ENCODE peak calls at places on chromosomes 16 and 17, in four cellular contexts. U, I, F and N are unnamed samples.

GRCh38 chr16:56869513-56870270 is 4.7 kb downstream of the SLC12A3 start:
- DNase-seq in U (no peak), I (no peak), F (no peak), N (no peak)

GRCh38 chr16:59214455-59214854 is 480.3 kb upstream of the GOT2 start:
- DNase-seq in U (no peak), I (no peak), F (no peak), N (no peak)

GRCh38 chr17:11991461-11991860 is 5.8 kb downstream of the ZNF18 start:
- DNase-seq in U (no peak), I (no peak), F (no peak), N (no peak)

GRCh38 chr17:16981928-16982327 is 10.0 kb upstream of the TNFRSF13B start:
- DNase-seq in U (no peak), I (peak), F (no peak), N (no peak)

GRCh38 chr17:933168-934083 is 46.1 kb downstream of the NXN start:
- DNase-seq in U (peak), I (no peak), F (no peak), N (no peak)

GRCh38 chr16:79651363-79651762 is 50.8 kb upstream of the MAF start:
- DNase-seq in U (no peak), I (peak), F (no peak), N (no peak)

GRCh38 chr16:30149250-30149885 is 26.3 kb upstream of the MAPK3 start:
- DNase-seq in U (no peak), I (no peak), F (no peak), N (no peak)

GRCh38 chr16:17416461-17417221 is 54.1 kb downstream of the XYLT1 start:
- DNase-seq in U (no peak), I (no peak), F (peak), N (no peak)

GRCh38 chr16:51391798-51392511 is 240.9 kb upstream of the SALL1 start:
- DNase-seq in U (no peak), I (no peak), F (no peak), N (no peak)

GRCh38 chr17:6261496-6261895 is 173.4 kb downstream of the AIPL1 start:
- DNase-seq in U (no peak), I (no peak), F (no peak), N (no peak)

GRCh38 chr17:1473170-1473569 is 17.1 kb upstream of the CRK start:
- DNase-seq in U (no peak), I (no peak), F (no peak), N (no peak)

DNA sequence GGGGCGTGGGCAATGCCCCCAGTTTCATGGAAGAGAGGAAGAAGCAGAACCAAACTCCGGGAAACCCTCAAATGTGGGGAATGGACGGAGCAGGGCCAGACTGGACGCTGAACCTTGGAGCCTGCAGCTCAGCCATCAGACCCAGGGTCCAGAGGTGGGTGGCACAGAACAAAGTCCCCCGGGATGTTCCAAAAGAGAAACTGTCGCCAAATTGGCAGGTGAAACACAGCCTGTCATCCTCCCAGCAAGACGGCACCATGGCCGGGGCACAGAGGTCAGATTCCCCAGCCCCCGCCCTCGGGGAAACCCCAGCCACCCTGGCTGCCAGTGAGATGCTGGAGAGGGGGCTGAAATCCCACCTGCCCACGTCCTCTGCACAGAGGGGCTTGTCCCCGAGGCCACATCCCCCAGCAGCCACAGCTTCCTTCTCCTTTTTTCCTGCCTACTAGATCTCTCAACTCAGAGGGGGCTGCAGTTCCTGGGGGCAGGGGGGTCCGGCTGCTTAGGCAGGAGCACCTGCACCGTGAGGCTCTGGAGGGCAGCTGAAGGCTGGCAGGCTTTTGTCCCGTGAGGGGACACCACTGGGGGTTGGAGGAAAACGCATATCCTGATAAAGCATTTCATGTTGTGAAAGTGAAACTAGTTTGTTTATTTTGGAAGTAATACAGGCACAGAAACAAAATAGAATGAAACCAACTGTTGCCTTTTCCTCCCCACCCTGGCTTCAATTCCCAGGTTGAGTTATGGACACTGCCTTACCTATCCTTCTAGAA is 1.2 kb upstream of the SECTM1 start:
- DNase-seq in U (no peak), I (no peak), F (no peak), N (no peak)
- TF ChIP-seq CTCF in U (no peak), I (no peak), F (no peak), N (no peak)

GRCh38 chr16:54934536-54935410 is 4.1 kb downstream of the IRX5 start:
- DNase-seq in U (no peak), I (no peak), F (peak), N (peak)
- TF ChIP-seq CTCF in U (no peak), I (no peak), F (no peak), N (no peak)

DNA sequence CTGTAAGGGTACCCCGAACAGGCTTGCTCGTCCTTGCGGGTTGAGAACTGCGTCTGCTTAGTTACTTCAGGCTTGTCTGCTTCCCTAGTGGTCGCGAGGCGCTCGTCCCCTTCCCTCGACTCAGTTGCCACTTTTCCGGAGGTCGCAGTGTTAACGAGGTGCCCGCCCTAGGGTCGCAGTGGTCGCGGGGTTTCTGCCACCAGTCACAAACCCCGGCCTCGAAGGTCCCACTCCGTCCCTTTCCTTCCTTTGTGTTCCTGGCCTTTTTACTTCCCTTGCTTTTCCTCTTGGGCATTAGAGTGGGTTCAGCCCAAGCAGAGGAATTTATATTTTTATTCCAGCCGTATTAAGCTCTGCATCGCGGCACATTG is 299 bp downstream of the NUP85 start:
- DNase-seq in U (no peak), I (no peak), F (no peak), N (no peak)
- TF ChIP-seq CTCF in U (no peak), I (no peak), F (no peak), N (no peak)

GRCh38 chr16:89071686-89072182 is 21.9 kb upstream of the ACSF3 start:
- DNase-seq in U (no peak), I (no peak), F (peak), N (no peak)
- TF ChIP-seq CTCF in U (no peak), I (no peak), F (no peak), N (no peak)

GRCh38 chr17:27797390-27798091 is 2.8 kb downstream of the NOS2 start:
- DNase-seq in U (no peak), I (no peak), F (no peak), N (no peak)
- TF ChIP-seq CTCF in U (no peak), I (no peak), F (no peak), N (no peak)

DNA sequence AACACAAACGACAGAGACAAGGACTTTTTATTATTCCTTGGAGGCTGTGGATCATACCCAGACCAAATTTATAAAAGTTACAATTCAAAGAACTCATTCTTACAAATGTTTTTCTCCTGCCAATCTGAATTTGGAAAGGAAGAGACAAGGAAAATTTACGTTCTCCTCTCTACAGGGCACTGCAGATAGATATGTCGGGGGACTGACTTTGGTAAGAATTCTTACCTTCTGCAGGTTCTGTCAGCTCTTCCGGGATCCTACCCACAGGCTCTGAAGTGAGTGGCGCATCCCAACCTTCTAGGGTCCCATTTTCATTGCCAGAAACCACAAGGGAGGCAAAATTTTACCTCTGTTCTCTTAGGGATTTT is 2.2 kb upstream of the SLFN12L start:
- DNase-seq in U (no peak), I (no peak), F (no peak), N (no peak)
- TF ChIP-seq CTCF in U (no peak), I (no peak), F (no peak), N (peak)